ENCODE peak calls at places on chromosomes 1 and 21, in four cellular contexts. H is GM12878, F is H1, O is HepG2. T is an unnamed sample. For H3K4me1, the result is how much of the 10 kb centered on the place peaks cover.

GRCh38 chr1:221810406-221810805 is 68.5 kb upstream of the DUSP10 start:
- DNase-seq in O (no peak), H (no peak), F (no peak), T (no peak)

GRCh38 chr1:85573348-85573747 is 7.2 kb upstream of the CCN1 start:
- DNase-seq in H (no peak), F (no peak), O (no peak), T (no peak)

GRCh38 chr1:183318433-183318832 is 99.7 kb downstream of the NMNAT2 start:
- DNase-seq in H (peak), F (no peak), O (peak), T (peak)

GRCh38 chr1:10192263-10192662 is 18.1 kb upstream of the KIF1B start:
- DNase-seq in O (no peak), F (no peak), H (no peak), T (no peak)

GRCh38 chr21:42237577-42237976 is 18.6 kb downstream of the ABCG1 start:
- DNase-seq in H (no peak), O (no peak), F (no peak), T (no peak)

GRCh38 chr1:196660912-196661311 is 9.1 kb downstream of the CFH start:
- DNase-seq in F (no peak), O (no peak), H (no peak), T (peak)

GRCh38 chr1:61056674-61057439 is 25.5 kb upstream of the NFIA start:
- DNase-seq in F (no peak), H (no peak), O (no peak), T (no peak)

GRCh38 chr1:154975409-154976205 is 1.1 kb downstream of the CKS1B start:
- DNase-seq in O (no peak), H (peak), F (no peak), T (no peak)

GRCh38 chr1:71106658-71107322 is 26.0 kb upstream of the ZRANB2 start:
- DNase-seq in H (no peak), O (no peak), F (no peak), T (no peak)

GRCh38 chr1:232891656-232892317 is 58.6 kb upstream of the NTPCR start:
- DNase-seq in F (no peak), O (no peak), H (no peak), T (no peak)

GRCh38 chr21:46058339-46059145 is 39.4 kb upstream of the COL6A2 start:
- DNase-seq in H (no peak), O (no peak), F (no peak), T (no peak)

GRCh38 chr1:185110145-185110544 is 46.6 kb downstream of the TRMT1L start:
- DNase-seq in F (no peak), H (no peak), O (no peak), T (no peak)

GRCh38 chr21:46559291-46559983 is 45.4 kb downstream of the S100B start:
- DNase-seq in O (peak), F (peak), H (peak), T (no peak)

GRCh38 chr1:42740756-42741580 is 932 bp upstream of the CLDN19 start:
- DNase-seq in O (peak), H (no peak), F (no peak), T (no peak)

GRCh38 chr1:230160957-230161771 is 94.1 kb downstream of the GALNT2 start:
- DNase-seq in H (no peak), F (no peak), O (peak), T (no peak)

GRCh38 chr1:174788981-174789380 is 210.8 kb upstream of the CACYBP start:
- DNase-seq in O (no peak), H (no peak), F (no peak), T (no peak)

GRCh38 chr1:181807251-181807650 is 254.3 kb downstream of the ZNF648 start:
- DNase-seq in H (no peak), F (no peak), O (no peak), T (no peak)

GRCh38 chr21:29237110-29238051 is 61.3 kb upstream of the BACH1 start:
- DNase-seq in F (no peak), H (no peak), O (no peak), T (no peak)

GRCh38 chr1:167770127-167770526 is 48.3 kb downstream of the MPZL1 start:
- DNase-seq in H (no peak), F (no peak), O (no peak), T (peak)

GRCh38 chr1:108815566-108815965 is 41.3 kb downstream of the AKNAD1 start:
- DNase-seq in H (no peak), F (no peak), O (no peak), T (no peak)

GRCh38 chr1:17207540-17207939 is 2.6 kb downstream of the PADI1 start:
- DNase-seq in H (no peak), F (no peak), O (no peak), T (no peak)

GRCh38 chr21:15774590-15774989 is 44.8 kb downstream of the USP25 start:
- DNase-seq in F (no peak), H (no peak), O (no peak), T (no peak)

GRCh38 chr21:15775291-15775690 is 45.5 kb downstream of the USP25 start:
- DNase-seq in F (no peak), O (no peak), H (no peak), T (no peak)

GRCh38 chr21:15772654-15773053 is 42.9 kb downstream of the USP25 start:
- DNase-seq in F (no peak), H (no peak), O (no peak), T (no peak)

GRCh38 chr21:15771311-15771710 is 41.5 kb downstream of the USP25 start:
- DNase-seq in F (no peak), O (no peak), H (no peak), T (no peak)

DNA sequence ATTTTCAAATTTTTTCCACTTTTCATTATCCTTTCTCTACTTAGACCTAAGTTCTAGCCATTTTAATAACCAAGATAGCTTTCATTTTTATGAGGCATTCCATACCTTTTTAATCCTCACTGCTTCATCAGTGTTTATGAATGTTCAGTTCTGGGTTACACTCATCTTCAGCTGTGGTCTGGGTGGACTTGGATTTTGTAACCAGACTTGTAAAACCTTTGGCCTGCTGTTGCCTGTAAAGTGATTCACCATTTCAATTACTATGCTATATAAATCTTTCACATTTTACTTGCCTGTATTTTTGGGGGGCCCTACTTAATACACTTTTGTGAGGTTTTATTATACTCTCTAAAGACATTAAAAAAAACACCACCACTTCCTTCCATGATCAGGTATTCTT is 46.2 kb downstream of the USP25 start:
- DNase-seq in H (no peak), O (no peak), F (no peak), T (no peak)
- TF ChIP-seq ZNF274 in H (no peak), O (no peak), F (no peak), T (no peak)

GRCh38 chr1:206578115-206578935 is 33.9 kb downstream of the EIF2D start:
- DNase-seq in O (no peak), H (no peak), F (no peak), T (no peak)

GRCh38 chr1:206579747-206580437 is 32.4 kb downstream of the EIF2D start:
- DNase-seq in F (no peak), H (peak), O (no peak), T (no peak)

GRCh38 chr1:206581571-206581981 is 30.7 kb downstream of the EIF2D start:
- DNase-seq in F (no peak), O (no peak), H (no peak), T (no peak)

GRCh38 chr1:206580438-206581113 is 31.7 kb downstream of the EIF2D start:
- DNase-seq in O (no peak), F (no peak), H (no peak), T (no peak)

DNA sequence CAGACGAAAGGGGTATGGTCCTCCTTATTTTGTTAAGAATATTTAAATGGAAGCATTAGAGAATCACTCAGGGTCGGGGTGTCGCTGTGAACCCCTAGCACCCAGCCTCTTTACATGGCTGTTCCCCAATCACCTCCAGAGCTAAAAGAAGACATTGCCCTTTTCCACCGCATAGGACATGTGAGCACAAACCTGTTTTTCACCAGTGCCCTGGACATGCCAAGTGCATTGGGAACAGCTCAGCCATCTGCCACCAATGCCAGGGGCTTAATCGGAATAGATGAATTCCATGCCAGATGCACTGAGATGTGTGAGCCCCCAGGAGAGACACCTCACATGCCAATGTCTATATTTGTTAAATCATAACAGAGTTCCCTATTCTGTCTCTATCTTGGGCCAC is 33.3 kb downstream of the EIF2D start:
- DNase-seq in O (no peak), F (no peak), H (no peak), T (no peak)
- H3K4me1 ChIP-seq in O (under half), F (under half), H (half or more), T (under half)

GRCh38 chr21:16087523-16087922 is 357.7 kb downstream of the USP25 start:
- DNase-seq in O (no peak), F (no peak), H (no peak), T (no peak)
- TF ChIP-seq SUZ12 in O (no peak), F (no peak), H (no peak), T (no peak)

GRCh38 chr1:201017828-201018163 is 5.7 kb downstream of the KIF21B start:
- DNase-seq in H (no peak), F (no peak), O (no peak), T (no peak)

GRCh38 chr1:201020647-201021332 is 2.7 kb downstream of the KIF21B start:
- DNase-seq in F (peak), O (no peak), H (no peak), T (no peak)

GRCh38 chr1:201020040-201020591 is 3.4 kb downstream of the KIF21B start:
- DNase-seq in F (no peak), H (no peak), O (peak), T (no peak)

GRCh38 chr1:201021333-201022177 is 2.0 kb downstream of the KIF21B start:
- DNase-seq in F (no peak), H (no peak), O (no peak), T (no peak)

GRCh38 chr1:201019321-201019977 is 4.1 kb downstream of the KIF21B start:
- DNase-seq in O (peak), H (peak), F (no peak), T (no peak)
- TF ChIP-seq ZNF274 in O (no peak), H (no peak), F (no peak), T (no peak)

GRCh38 chr1:2255047-2255419 is 26.9 kb downstream of the SKI start:
- DNase-seq in F (no peak), H (no peak), O (no peak), T (no peak)
- H3K4me1 ChIP-seq in F (under half), H (under half), O (half or more), T (under half)

DNA sequence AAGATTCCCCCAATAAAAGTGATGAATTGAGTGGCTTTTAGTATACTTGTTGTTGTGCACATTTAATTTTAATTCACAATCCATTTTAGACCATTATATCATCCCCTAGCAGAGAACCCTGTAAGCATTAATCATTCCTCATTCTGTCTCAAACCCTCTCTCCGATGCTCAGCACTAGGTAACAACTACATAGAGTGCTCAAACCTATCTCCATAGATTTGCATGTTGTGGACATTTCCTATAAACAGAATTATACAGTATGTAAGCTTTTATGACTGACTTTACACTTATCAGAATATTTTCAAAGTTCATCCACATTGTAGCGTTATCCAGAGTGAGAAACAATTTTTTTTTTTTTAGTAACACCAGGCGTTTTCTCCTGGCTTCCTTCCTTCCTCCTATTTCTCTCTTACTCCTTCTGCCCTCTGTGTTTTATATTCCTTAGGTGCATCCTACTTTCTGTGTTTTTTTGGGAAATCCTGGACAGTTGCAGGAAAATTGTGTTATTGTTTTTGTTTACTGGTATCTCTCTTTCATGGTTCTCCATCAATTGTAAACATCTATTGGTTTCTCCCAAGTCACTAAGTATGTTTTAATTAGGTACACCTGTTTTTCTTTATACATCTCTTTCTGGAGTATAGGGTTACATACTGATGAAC is 1528.0 kb upstream of the TPTE start:
- DNase-seq in H (no peak), F (no peak), O (peak), T (no peak)
- TF ChIP-seq SUZ12 in H (no peak), F (no peak), O (no peak), T (no peak)

DNA sequence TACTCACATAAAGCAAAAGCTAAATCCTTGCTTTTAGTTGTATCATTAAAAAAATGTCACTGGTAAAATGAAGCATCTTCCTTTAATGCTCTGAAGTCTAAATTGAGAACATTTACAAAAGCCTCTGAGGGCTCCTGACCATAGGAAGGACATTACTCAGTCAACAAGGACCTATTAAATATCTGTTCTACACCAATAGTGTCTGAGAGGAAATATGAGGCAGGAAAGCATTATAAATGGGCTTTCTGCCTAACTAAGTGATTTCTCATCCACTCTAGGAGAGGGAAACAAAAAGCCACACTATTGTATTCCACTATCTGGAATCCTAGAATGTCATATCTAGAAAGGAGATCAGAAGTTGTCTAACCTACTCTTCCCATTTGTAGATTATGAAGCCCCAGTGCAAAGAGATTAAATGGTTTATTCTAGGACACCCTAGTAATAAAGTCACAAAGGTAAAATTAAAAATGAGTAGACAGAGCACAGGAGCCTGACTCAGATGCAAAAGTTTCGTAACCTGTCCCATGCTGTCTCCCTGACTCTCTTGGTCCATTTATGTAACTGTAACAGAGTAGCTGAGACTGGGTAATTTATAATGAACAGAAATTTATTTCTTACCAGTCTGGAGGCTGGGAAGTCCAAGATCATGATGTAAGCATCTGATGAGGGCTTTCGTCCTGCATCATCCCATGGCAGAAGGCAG is 17.6 kb downstream of the RGS1 start:
- DNase-seq in F (no peak), H (no peak), O (no peak), T (no peak)
- TF ChIP-seq ZNF274 in F (no peak), H (no peak), O (no peak), T (no peak)

GRCh38 chr1:51237313-51237700 is 1.2 kb downstream of the RNF11 start:
- DNase-seq in O (no peak), H (no peak), F (no peak), T (no peak)
- H3K4me1 ChIP-seq in O (half or more), H (under half), F (under half), T (under half)